ENCODE peak calls at places on chromosomes 2 and 18, in six cellular contexts. O is K562, F is astrocyte, A is heart right ventricle, V is IMR-90, W is WERI-Rb-1. C is an unnamed sample.
A peak's percentile ranks its signal among the peaks of the same experiment; 100 is the strongest.

GRCh38 chr2:20633794-20634259 is 17.1 kb downstream of the HS1BP3 start:
- DNase-seq in O (peak; percentile 40), V (no peak), F (no peak), A (no peak), W (no peak), C (no peak)

GRCh38 chr2:33212151-33212550 is 264.3 kb upstream of the RASGRP3 start:
- DNase-seq in W (no peak), O (no peak), V (peak; percentile 98), F (peak; percentile 95), A (no peak), C (no peak)

GRCh38 chr2:121768143-121768755 is 12.8 kb downstream of the TSN start:
- DNase-seq in O (no peak), W (peak; percentile 37), F (no peak), V (no peak), A (no peak), C (no peak)

GRCh38 chr2:55954306-55955035 is 30.9 kb upstream of the EFEMP1 start:
- DNase-seq in O (no peak), V (peak; percentile 73), F (peak; percentile 79), A (no peak), W (no peak), C (no peak)

GRCh38 chr18:36655074-36655473 is 173.7 kb downstream of the TPGS2 start:
- DNase-seq in F (peak; percentile 36), A (no peak), O (no peak), W (no peak), V (no peak), C (no peak)

GRCh38 chr2:234251326-234252271 is 201.1 kb downstream of the SPP2 start:
- DNase-seq in O (no peak), V (peak; percentile 98), F (peak; percentile 100), A (no peak), W (no peak), C (peak; percentile 28)

GRCh38 chr2:7089898-7090510 is 172.8 kb downstream of the RNF144A start:
- DNase-seq in W (no peak), F (no peak), A (no peak), O (no peak), V (no peak), C (no peak)

GRCh38 chr2:191638079-191638801 is 39.7 kb upstream of the NABP1 start:
- DNase-seq in F (no peak), V (no peak), A (no peak), W (no peak), O (peak; percentile 51), C (peak; percentile 18)

GRCh38 chr2:188940171-188940570 is 34.0 kb upstream of the COL3A1 start:
- DNase-seq in A (no peak), O (no peak), W (no peak), F (peak; percentile 69), V (peak; percentile 20), C (no peak)

GRCh38 chr2:202267495-202267894 is 1.9 kb downstream of the NOP58 start:
- DNase-seq in A (no peak), F (no peak), O (no peak), V (no peak), W (no peak), C (no peak)

GRCh38 chr2:190467575-190468083 is 59.5 kb downstream of the MFSD6 start:
- DNase-seq in F (peak; percentile 27), W (no peak), V (peak; percentile 23), A (no peak), O (no peak), C (no peak)

GRCh38 chr2:239378918-239379640 is 21.7 kb downstream of the HDAC4 start:
- DNase-seq in W (no peak), O (no peak), V (no peak), F (no peak), A (no peak), C (no peak)

GRCh38 chr2:25700221-25700660 is 26.9 kb upstream of the DTNB start:
- DNase-seq in V (peak; percentile 59), A (no peak), W (peak; percentile 40), F (peak; percentile 27), O (peak; percentile 45), C (peak; percentile 77)

GRCh38 chr2:238808761-238809160 is 39.1 kb upstream of the TWIST2 start:
- DNase-seq in W (no peak), V (no peak), A (no peak), O (peak; percentile 7), F (no peak), C (no peak)

GRCh38 chr2:222859786-222860726 is 780 bp upstream of the ACSL3 start:
- DNase-seq in O (no peak), V (peak; percentile 64), W (peak; percentile 26), A (peak; percentile 46), F (no peak), C (peak; percentile 88)

GRCh38 chr2:164655336-164655735 is 34.1 kb upstream of the GRB14 start:
- DNase-seq in V (no peak), A (no peak), O (no peak), F (peak; percentile 30), W (no peak), C (peak; percentile 24)

GRCh38 chr2:10283106-10284062 is 19.3 kb upstream of the HPCAL1 start:
- DNase-seq in W (no peak), F (peak; percentile 79), O (peak; percentile 82), A (no peak), V (peak; percentile 87), C (peak; percentile 84)

GRCh38 chr2:46852124-46852523 is 63.5 kb downstream of the MCFD2 start:
- DNase-seq in V (no peak), A (no peak), O (no peak), F (no peak), W (no peak), C (no peak)

GRCh38 chr2:166088634-166089033 is 39.2 kb downstream of the SCN1A start:
- DNase-seq in F (peak; percentile 14), W (no peak), O (no peak), V (peak; percentile 60), A (no peak), C (no peak)

GRCh38 chr2:172552547-172553291 is 3.2 kb upstream of the PDK1 start:
- DNase-seq in F (peak; percentile 95), V (peak; percentile 96), W (no peak), A (no peak), O (peak; percentile 91), C (peak; percentile 34)

GRCh38 chr18:45456076-45457066 is 158.9 kb upstream of the SLC14A2 start:
- DNase-seq in F (no peak), V (no peak), A (no peak), W (no peak), O (no peak), C (no peak)

GRCh38 chr2:18312818-18313217 is 247.6 kb downstream of the RDH14 start:
- DNase-seq in V (no peak), O (no peak), W (no peak), A (no peak), F (no peak), C (peak; percentile 20)

GRCh38 chr2:71156531-71156930 is 26.1 kb downstream of the MPHOSPH10 start:
- DNase-seq in A (no peak), W (peak; percentile 53), V (peak; percentile 23), O (no peak), F (no peak), C (peak; percentile 12)

GRCh38 chr2:129623783-129624182 is 355.7 kb upstream of the RAB6C start:
- DNase-seq in V (no peak), A (no peak), O (no peak), F (no peak), W (no peak), C (no peak)

GRCh38 chr2:174570325-174570958 is 27.2 kb downstream of the WIPF1 start:
- DNase-seq in A (no peak), F (no peak), O (no peak), W (no peak), V (no peak), C (peak; percentile 36)

DNA sequence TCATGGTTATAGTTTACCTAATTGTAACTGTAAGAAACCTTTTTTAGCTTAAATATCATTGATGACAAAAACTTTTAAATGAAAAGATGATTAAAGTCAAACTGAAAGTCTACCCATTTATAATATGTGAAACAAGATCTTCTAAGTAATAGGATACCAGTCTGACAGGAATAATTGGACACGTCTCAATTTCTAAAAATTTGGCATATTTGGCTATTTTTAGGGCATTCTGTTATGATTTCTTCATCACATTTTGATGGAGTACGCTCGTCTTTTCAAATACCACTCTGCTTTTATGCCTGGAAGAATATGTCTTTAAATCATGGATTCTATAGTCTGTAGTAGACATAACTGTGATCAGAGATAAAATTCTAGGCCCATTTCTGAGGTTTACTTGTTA is 1.3 kb downstream of the R3HDM1 start:
- DNase-seq in A (no peak), O (no peak), W (no peak), V (no peak), F (no peak), C (no peak)
- H3K27ac ChIP-seq in A (no peak overlapping the region), O (no peak overlapping the region), W (no peak overlapping the region), V (no peak overlapping the region), F (no peak overlapping the region), C (no peak overlapping the region)

GRCh38 chr2:200525551-200525881 is 491 bp upstream of the SGO2 start:
- DNase-seq in F (no peak), W (no peak), V (no peak), A (no peak), O (no peak), C (no peak)
- H3K27ac ChIP-seq in F (no peak overlapping the region), W (no peak overlapping the region), V (peak overlapping the region; percentile 55), A (peak overlapping the region; percentile 78), O (peak overlapping the region; percentile 71), C (peak overlapping the region; percentile 88)

GRCh38 chr18:55753643-55754255 is 165.8 kb upstream of the TCF4 start:
- DNase-seq in V (peak; percentile 45), A (no peak), W (no peak), F (no peak), O (no peak), C (peak; percentile 14)

GRCh38 chr18:55748227-55748738 is 160.3 kb upstream of the TCF4 start:
- DNase-seq in F (no peak), V (no peak), O (peak; percentile 71), A (no peak), W (no peak), C (no peak)

DNA sequence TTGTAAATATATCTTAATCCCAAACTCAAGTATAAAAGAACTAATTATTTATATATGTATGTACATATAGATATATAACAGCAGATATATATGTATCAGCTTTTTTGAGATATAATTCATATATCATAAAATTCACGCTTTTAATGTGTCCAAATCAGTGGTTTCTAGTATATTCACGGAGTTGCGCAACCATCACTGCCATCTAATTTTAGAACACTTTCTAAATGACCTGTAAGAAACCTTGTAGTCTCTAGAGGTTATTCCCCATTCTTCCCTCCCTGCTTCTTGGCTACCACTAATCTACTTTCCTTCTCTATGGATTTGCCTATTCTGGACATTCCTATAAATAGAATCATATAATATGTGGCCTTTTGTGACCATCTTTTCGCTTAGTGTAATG is 163.5 kb upstream of the TCF4 start:
- DNase-seq in V (no peak), O (no peak), W (no peak), A (no peak), F (no peak), C (no peak)
- H3K27ac ChIP-seq in V (no peak overlapping the region), O (no peak overlapping the region), W (no peak overlapping the region), A (no peak overlapping the region), F (no peak overlapping the region), C (no peak overlapping the region)

DNA sequence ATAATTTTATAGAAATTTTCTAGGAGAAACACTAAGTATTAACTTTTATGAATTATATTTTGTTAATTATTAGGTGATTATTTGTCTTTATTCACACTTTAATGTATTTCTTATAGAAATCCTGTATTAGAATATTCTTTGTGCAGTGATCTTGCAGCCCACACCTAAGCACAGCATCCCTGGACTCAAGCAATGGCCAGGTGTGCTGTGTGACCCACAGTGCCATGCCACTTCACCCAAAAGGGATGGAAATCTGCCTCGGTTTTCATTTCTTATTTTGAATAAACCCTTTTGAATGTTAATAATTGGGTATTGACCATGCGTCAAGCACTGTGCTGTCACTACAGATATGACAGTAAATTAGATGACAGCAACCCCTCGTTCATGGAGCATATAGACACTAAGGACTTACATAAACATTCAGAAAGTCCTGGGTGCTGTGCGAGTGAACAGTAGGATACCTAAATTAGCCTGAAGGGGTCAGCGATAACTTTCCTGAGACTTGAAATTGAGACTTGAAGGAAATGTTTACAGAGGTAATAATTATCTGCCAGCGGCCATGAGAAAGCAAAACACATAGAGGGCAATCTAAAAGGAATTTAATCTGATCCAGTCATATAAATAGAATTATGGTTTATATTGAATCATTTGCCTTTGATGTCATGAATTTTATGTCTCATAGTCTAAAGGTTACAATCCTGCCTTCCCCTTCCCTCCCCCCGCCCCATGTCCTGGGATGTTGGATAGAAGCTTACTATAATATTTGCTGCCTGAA is 52.7 kb upstream of the CALCRL start:
- DNase-seq in A (no peak), F (peak; percentile 58), W (no peak), V (peak; percentile 84), O (peak; percentile 35), C (no peak)
- H3K27ac ChIP-seq in A (no peak overlapping the region), F (peak overlapping the region; percentile 74), W (no peak overlapping the region), V (peak overlapping the region; percentile 81), O (no peak overlapping the region), C (no peak overlapping the region)